ENCODE peak calls at places on chromosomes 12 and 14, in six cellular contexts. S is psoas muscle, F is ovary, H is uterus, T is lung, K is thoracic aorta. I is an unnamed sample.
A peak's percentile ranks its signal among the peaks of the same experiment; 100 is the strongest.

GRCh38 chr14:24259282-24260025 is 3.5 kb downstream of the TGM1 start:
- DNase-seq in H (no peak), K (no peak), S (no peak), T (peak; percentile 83), F (peak; percentile 45), I (peak; percentile 75)

GRCh38 chr14:24921903-24922302 is 128.0 kb downstream of the STXBP6 start:
- DNase-seq in S (no peak), F (no peak), T (no peak), K (no peak), H (no peak), I (no peak)

GRCh38 chr12:115444336-115444735 is 760.4 kb upstream of the TBX3 start:
- DNase-seq in K (no peak), S (no peak), H (peak; percentile 26), T (no peak), F (no peak), I (no peak)

GRCh38 chr12:34338751-34339150 is 316.5 kb downstream of the ALG10 start:
- DNase-seq in K (no peak), H (no peak), F (no peak), S (no peak), T (no peak), I (no peak)

GRCh38 chr12:47218191-47218654 is 138.5 kb upstream of the AMIGO2 start:
- DNase-seq in S (no peak), H (no peak), K (no peak), T (no peak), F (no peak), I (no peak)

GRCh38 chr12:112178796-112179195 is 53.4 kb downstream of the TRAFD1 start:
- DNase-seq in F (no peak), H (no peak), K (no peak), S (peak; percentile 11), T (no peak), I (no peak)

GRCh38 chr12:112107728-112108447 is 695 bp downstream of the NAA25 start:
- DNase-seq in F (no peak), K (no peak), T (peak; percentile 33), S (peak; percentile 71), H (no peak), I (peak; percentile 24)

GRCh38 chr12:132554857-132555630 is 55.3 kb downstream of the LRCOL1 start:
- DNase-seq in F (no peak), T (no peak), K (no peak), S (no peak), H (no peak), I (no peak)

GRCh38 chr14:65528069-65528468 is 115.5 kb downstream of the FUT8 start:
- DNase-seq in K (no peak), S (no peak), F (no peak), H (no peak), T (no peak), I (no peak)

GRCh38 chr12:55720071-55720564 is at the start of gene RDH5:
- DNase-seq in H (peak; percentile 84), K (peak; percentile 74), S (peak; percentile 93), F (no peak), T (no peak), I (peak; percentile 93)
- H3K4me3 ChIP-seq in H (no peak within 1 kb of the TSS), K (peak within 1 kb of the TSS; percentile 54), S (peak within 1 kb of the TSS; percentile 52), F (no peak within 1 kb of the TSS), T (no peak within 1 kb of the TSS), I (no peak within 1 kb of the TSS)

GRCh38 chr14:56808314-56809201 is 1.7 kb downstream of the OTX2 start:
- DNase-seq in F (no peak), H (no peak), S (no peak), T (no peak), K (no peak), I (no peak)

GRCh38 chr14:56810850-56811595 is 744 bp upstream of the OTX2 start:
- DNase-seq in F (no peak), H (no peak), S (no peak), T (no peak), K (no peak), I (no peak)

GRCh38 chr14:56807586-56808168 is 2.6 kb downstream of the OTX2 start:
- DNase-seq in H (no peak), F (no peak), K (no peak), S (no peak), T (no peak), I (no peak)

GRCh38 chr14:56810341-56810740 is at the start of gene OTX2:
- DNase-seq in S (no peak), T (no peak), H (no peak), F (no peak), K (no peak), I (no peak)

GRCh38 chr14:56809262-56810215 is 740 bp downstream of the OTX2 start:
- DNase-seq in K (no peak), T (no peak), H (no peak), F (no peak), S (no peak), I (no peak)
- H3K27ac ChIP-seq in K (no peak overlapping the region), T (no peak overlapping the region), H (no peak overlapping the region), F (no peak overlapping the region), S (no peak overlapping the region), I (no peak overlapping the region)

DNA sequence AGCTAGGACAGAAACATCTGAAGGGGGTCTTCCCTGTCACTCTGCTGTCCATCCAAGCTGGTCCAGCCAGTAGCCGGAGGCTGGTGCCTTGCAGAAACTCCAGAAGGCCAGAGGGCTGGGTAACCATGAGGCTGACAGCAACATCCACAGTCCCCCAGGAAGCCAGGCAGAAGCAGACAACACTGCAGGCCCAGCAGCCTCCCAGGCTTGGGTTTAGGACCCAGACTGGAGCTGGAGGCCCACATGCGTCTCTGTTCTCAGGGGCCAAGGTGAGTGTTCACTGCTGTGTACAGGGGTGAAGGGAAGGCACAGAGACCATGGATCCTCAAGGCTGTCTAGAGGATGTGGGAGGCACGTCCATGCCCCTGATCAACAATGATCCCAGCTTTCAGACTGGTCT is 136.4 kb upstream of the PRMT8 start:
- DNase-seq in H (no peak), S (no peak), T (no peak), K (no peak), F (no peak), I (no peak)
- H3K27me3 ChIP-seq in H (no peaks in the 10 kb centered on the region), S (no peaks in the 10 kb centered on the region), T (no peaks in the 10 kb centered on the region), K (no peaks in the 10 kb centered on the region), F (no peaks in the 10 kb centered on the region), I (no peaks in the 10 kb centered on the region)

GRCh38 chr14:76770521-76771431 is 9.5 kb downstream of the VASH1 start:
- DNase-seq in H (no peak), S (no peak), K (no peak), F (peak; percentile 6), T (peak; percentile 23), I (no peak)

GRCh38 chr14:76767681-76768055 is 6.4 kb downstream of the VASH1 start:
- DNase-seq in H (no peak), S (no peak), T (peak; percentile 27), F (no peak), K (no peak), I (no peak)

GRCh38 chr14:76769636-76770292 is 8.5 kb downstream of the VASH1 start:
- DNase-seq in S (no peak), T (peak; percentile 26), H (no peak), F (peak; percentile 7), K (no peak), I (no peak)

GRCh38 chr14:76768201-76768656 is 7.0 kb downstream of the VASH1 start:
- DNase-seq in S (peak; percentile 75), F (peak; percentile 11), T (peak; percentile 51), K (no peak), H (no peak), I (peak; percentile 76)

DNA sequence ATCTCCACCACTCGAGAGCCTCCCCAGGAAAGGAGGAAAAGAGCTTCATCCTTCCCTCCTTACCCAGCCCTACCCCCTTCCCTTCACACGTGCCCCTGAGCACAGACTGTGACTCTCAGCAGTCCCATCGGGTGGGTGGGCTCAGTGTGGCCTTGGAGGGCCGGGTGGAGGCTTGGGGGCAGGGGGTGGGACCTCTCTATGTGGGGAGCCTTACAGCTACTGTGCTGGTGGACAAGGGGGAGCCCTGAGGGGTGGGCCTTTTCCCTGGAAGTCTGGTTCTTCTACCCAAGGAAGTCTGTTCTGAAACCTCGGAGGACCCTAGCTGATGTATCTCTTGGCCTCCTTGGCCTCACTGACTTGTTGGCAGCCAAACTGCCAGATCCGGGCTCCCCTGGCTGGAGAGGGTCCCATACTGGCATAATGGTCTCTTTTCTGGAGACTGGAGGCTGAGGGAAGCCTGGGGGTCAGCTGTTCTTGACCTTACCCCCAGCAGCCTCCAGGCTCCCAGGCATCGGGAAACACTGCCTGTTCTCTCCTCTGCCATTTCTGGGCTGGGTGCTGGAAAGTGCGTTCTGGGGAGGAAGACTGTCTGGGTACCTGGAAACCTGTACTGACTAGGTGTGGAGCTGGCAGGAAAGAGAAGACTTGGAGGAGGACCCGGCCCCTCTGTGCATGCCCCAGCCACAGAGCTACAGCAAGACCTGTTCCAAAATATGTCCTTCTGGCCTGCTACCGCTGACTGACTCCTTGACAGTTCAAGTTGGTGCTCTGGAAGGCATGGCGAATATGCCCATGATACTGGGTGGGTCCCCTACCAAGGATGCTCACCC is 7.6 kb downstream of the VASH1 start:
- DNase-seq in K (no peak), S (no peak), T (peak; percentile 24), F (peak; percentile 9), H (no peak), I (no peak)
- H3K4me3 ChIP-seq in K (no peak overlapping the region), S (no peak overlapping the region), T (no peak overlapping the region), F (no peak overlapping the region), H (no peak overlapping the region), I (no peak overlapping the region)

DNA sequence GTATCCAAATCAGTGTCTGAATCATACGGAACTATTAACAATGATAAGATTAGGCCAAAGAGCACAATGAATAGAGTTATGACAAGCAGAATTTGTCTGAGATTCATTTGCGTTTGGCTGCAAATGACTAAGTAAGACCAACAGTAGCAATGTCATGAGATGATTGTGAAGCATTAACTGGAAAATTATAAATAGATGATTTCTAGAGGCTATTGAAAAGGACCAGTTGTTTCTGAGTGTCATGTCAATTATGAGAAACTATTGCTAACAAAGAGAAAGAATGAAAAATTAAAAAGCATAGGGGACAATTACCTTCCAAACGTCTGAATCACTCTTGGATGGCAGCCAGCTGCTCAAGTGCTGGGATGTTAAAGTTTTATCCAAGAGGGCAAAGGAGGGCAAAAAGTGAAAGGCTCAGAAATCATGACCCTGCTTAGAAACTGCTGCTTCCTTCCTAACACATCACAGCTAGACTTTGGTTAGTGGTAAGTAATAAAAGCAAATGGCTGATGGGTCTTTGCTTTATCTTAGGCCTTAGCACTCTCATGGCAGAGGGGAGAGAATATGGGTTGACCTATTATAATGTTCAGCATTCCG is 89.0 kb downstream of the AKAP6 start:
- DNase-seq in K (peak; percentile 28), T (peak; percentile 35), F (peak; percentile 21), S (no peak), H (no peak), I (peak; percentile 23)
- H3K27ac ChIP-seq in K (peak overlapping the region; percentile 29), T (no peak overlapping the region), F (no peak overlapping the region), S (no peak overlapping the region), H (peak overlapping the region; percentile 36), I (no peak overlapping the region)

DNA sequence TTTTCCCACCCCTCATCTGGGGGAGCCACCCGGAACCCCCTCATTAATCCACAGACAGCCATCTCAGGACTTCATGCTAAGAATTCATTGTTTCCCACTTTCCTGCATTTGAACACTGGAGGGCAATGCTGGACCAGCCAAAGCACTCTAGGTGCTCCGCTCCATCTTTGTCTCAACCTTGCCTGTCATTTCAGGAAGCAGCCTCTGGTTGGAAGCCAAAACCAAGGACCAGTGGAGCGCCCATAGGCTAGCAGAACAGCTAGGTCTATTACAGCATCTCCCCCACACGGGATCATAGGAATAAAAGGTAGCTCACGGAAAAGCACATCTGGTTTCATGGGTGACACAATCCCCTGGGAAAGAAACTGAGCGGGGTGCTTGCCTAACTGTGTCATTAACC is 197.1 kb downstream of the DAD1 start:
- DNase-seq in F (peak; percentile 28), S (no peak), T (peak; percentile 74), H (peak; percentile 72), K (no peak), I (peak; percentile 73)
- H3K27me3 ChIP-seq in F (no peaks in the 10 kb centered on the region), S (no peaks in the 10 kb centered on the region), T (no peaks in the 10 kb centered on the region), H (no peaks in the 10 kb centered on the region), K (no peaks in the 10 kb centered on the region), I (no peaks in the 10 kb centered on the region)

I was measured in body of pancreas.